ENCODE peak calls at places on chromosomes 4 and X, in seven cellular contexts. One of them, this sample, is unnamed.

GRCh38 chrX:115268421-115268820 is 21.1 kb upstream of the LUZP4 start:
- DNase-seq in AML-193: no peak
- DNase-seq in amygdala: no peak
- DNase-seq in brain microvascular endothelial cell: no peak
- DNase-seq in retina: no peak
- DNase-seq in T1000: no peak
- DNase-seq in stimulated activated CD4-positive, alpha-beta T cell treated with anti-CD3 and anti-CD28 coated beads, Interleukin-12 subunit alpha, Interleukin-12 subunit beta, amount 100 ng/mL, for 48 hours: no peak
- DNase-seq in this sample: no peak

GRCh38 chr4:19655666-19656065 is 596.0 kb upstream of the SLIT2 start:
- DNase-seq in T1000: no peak
- DNase-seq in amygdala: no peak
- DNase-seq in brain microvascular endothelial cell: no peak
- DNase-seq in AML-193: no peak
- DNase-seq in stimulated activated CD4-positive, alpha-beta T cell treated with anti-CD3 and anti-CD28 coated beads, Interleukin-12 subunit alpha, Interleukin-12 subunit beta, amount 100 ng/mL, for 48 hours: no peak
- DNase-seq in retina: no peak
- DNase-seq in this sample: no peak

GRCh38 chr4:159823743-159824142 is 720.9 kb downstream of the RAPGEF2 start:
- DNase-seq in AML-193: no peak
- DNase-seq in T1000: no peak
- DNase-seq in amygdala: no peak
- DNase-seq in retina: no peak
- DNase-seq in stimulated activated CD4-positive, alpha-beta T cell treated with anti-CD3 and anti-CD28 coated beads, Interleukin-12 subunit alpha, Interleukin-12 subunit beta, amount 100 ng/mL, for 48 hours: no peak
- DNase-seq in brain microvascular endothelial cell: peak
- DNase-seq in this sample: no peak

GRCh38 chr4:59597536-59598232 is 1602.4 kb upstream of the ADGRL3 start:
- DNase-seq in amygdala: peak
- DNase-seq in brain microvascular endothelial cell: no peak
- DNase-seq in retina: no peak
- DNase-seq in stimulated activated CD4-positive, alpha-beta T cell treated with anti-CD3 and anti-CD28 coated beads, Interleukin-12 subunit alpha, Interleukin-12 subunit beta, amount 100 ng/mL, for 48 hours: no peak
- DNase-seq in AML-193: no peak
- DNase-seq in T1000: no peak
- DNase-seq in this sample: no peak

GRCh38 chr4:182778222-182778982 is 138.8 kb downstream of the DCTD start:
- DNase-seq in brain microvascular endothelial cell: no peak
- DNase-seq in AML-193: no peak
- DNase-seq in retina: no peak
- DNase-seq in T1000: no peak
- DNase-seq in amygdala: no peak
- DNase-seq in stimulated activated CD4-positive, alpha-beta T cell treated with anti-CD3 and anti-CD28 coated beads, Interleukin-12 subunit alpha, Interleukin-12 subunit beta, amount 100 ng/mL, for 48 hours: no peak
- DNase-seq in this sample: no peak

GRCh38 chr4:68873218-68873502 is 57.4 kb downstream of the UGT2B10 start:
- DNase-seq in AML-193: no peak
- DNase-seq in stimulated activated CD4-positive, alpha-beta T cell treated with anti-CD3 and anti-CD28 coated beads, Interleukin-12 subunit alpha, Interleukin-12 subunit beta, amount 100 ng/mL, for 48 hours: no peak
- DNase-seq in T1000: no peak
- DNase-seq in brain microvascular endothelial cell: no peak
- DNase-seq in amygdala: no peak
- DNase-seq in retina: no peak
- DNase-seq in this sample: no peak

GRCh38 chr4:98092833-98093439 is 50.3 kb downstream of the STPG2 start:
- DNase-seq in T1000: no peak
- DNase-seq in brain microvascular endothelial cell: peak
- DNase-seq in amygdala: no peak
- DNase-seq in retina: no peak
- DNase-seq in AML-193: peak
- DNase-seq in stimulated activated CD4-positive, alpha-beta T cell treated with anti-CD3 and anti-CD28 coated beads, Interleukin-12 subunit alpha, Interleukin-12 subunit beta, amount 100 ng/mL, for 48 hours: no peak
- DNase-seq in this sample: no peak

GRCh38 chr4:38124961-38125360 is 164.8 kb downstream of the PTTG2 start:
- DNase-seq in AML-193: no peak
- DNase-seq in stimulated activated CD4-positive, alpha-beta T cell treated with anti-CD3 and anti-CD28 coated beads, Interleukin-12 subunit alpha, Interleukin-12 subunit beta, amount 100 ng/mL, for 48 hours: no peak
- DNase-seq in amygdala: no peak
- DNase-seq in retina: no peak
- DNase-seq in brain microvascular endothelial cell: no peak
- DNase-seq in T1000: no peak
- DNase-seq in this sample: no peak

GRCh38 chr4:15149842-15150592 is 147.7 kb downstream of the CPEB2 start:
- DNase-seq in AML-193: no peak
- DNase-seq in stimulated activated CD4-positive, alpha-beta T cell treated with anti-CD3 and anti-CD28 coated beads, Interleukin-12 subunit alpha, Interleukin-12 subunit beta, amount 100 ng/mL, for 48 hours: no peak
- DNase-seq in brain microvascular endothelial cell: peak
- DNase-seq in T1000: peak
- DNase-seq in amygdala: peak
- DNase-seq in retina: peak
- DNase-seq in this sample: peak

GRCh38 chr4:68569466-68570121 is 6.5 kb downstream of the UGT2B17 start:
- DNase-seq in brain microvascular endothelial cell: no peak
- DNase-seq in stimulated activated CD4-positive, alpha-beta T cell treated with anti-CD3 and anti-CD28 coated beads, Interleukin-12 subunit alpha, Interleukin-12 subunit beta, amount 100 ng/mL, for 48 hours: no peak
- DNase-seq in AML-193: no peak
- DNase-seq in amygdala: no peak
- DNase-seq in T1000: no peak
- DNase-seq in retina: no peak
- DNase-seq in this sample: no peak

GRCh38 chrX:115232933-115233496 is 881 bp downstream of the LRCH2 start:
- DNase-seq in AML-193: no peak
- DNase-seq in retina: no peak
- DNase-seq in amygdala: no peak
- DNase-seq in brain microvascular endothelial cell: no peak
- DNase-seq in stimulated activated CD4-positive, alpha-beta T cell treated with anti-CD3 and anti-CD28 coated beads, Interleukin-12 subunit alpha, Interleukin-12 subunit beta, amount 100 ng/mL, for 48 hours: no peak
- DNase-seq in T1000: no peak
- DNase-seq in this sample: no peak

GRCh38 chr4:152486414-152487389 is 49.2 kb downstream of the FBXW7 start:
- DNase-seq in amygdala: no peak
- DNase-seq in retina: peak
- DNase-seq in AML-193: no peak
- DNase-seq in stimulated activated CD4-positive, alpha-beta T cell treated with anti-CD3 and anti-CD28 coated beads, Interleukin-12 subunit alpha, Interleukin-12 subunit beta, amount 100 ng/mL, for 48 hours: no peak
- DNase-seq in T1000: no peak
- DNase-seq in brain microvascular endothelial cell: no peak
- DNase-seq in this sample: no peak

GRCh38 chr4:1882850-1883271 is 11.7 kb downstream of the NSD2 start:
- DNase-seq in amygdala: no peak
- DNase-seq in brain microvascular endothelial cell: no peak
- DNase-seq in retina: no peak
- DNase-seq in stimulated activated CD4-positive, alpha-beta T cell treated with anti-CD3 and anti-CD28 coated beads, Interleukin-12 subunit alpha, Interleukin-12 subunit beta, amount 100 ng/mL, for 48 hours: no peak
- DNase-seq in T1000: no peak
- DNase-seq in AML-193: no peak
- DNase-seq in this sample: no peak

GRCh38 chrX:135185795-135186443 is 14.7 kb upstream of the CT55 start:
- DNase-seq in retina: peak
- DNase-seq in stimulated activated CD4-positive, alpha-beta T cell treated with anti-CD3 and anti-CD28 coated beads, Interleukin-12 subunit alpha, Interleukin-12 subunit beta, amount 100 ng/mL, for 48 hours: no peak
- DNase-seq in brain microvascular endothelial cell: peak
- DNase-seq in amygdala: no peak
- DNase-seq in T1000: no peak
- DNase-seq in AML-193: peak
- DNase-seq in this sample: peak

GRCh38 chr4:128573781-128574508 is 235.6 kb upstream of the JADE1 start:
- DNase-seq in retina: no peak
- DNase-seq in stimulated activated CD4-positive, alpha-beta T cell treated with anti-CD3 and anti-CD28 coated beads, Interleukin-12 subunit alpha, Interleukin-12 subunit beta, amount 100 ng/mL, for 48 hours: no peak
- DNase-seq in AML-193: no peak
- DNase-seq in amygdala: no peak
- DNase-seq in T1000: peak
- DNase-seq in brain microvascular endothelial cell: peak
- DNase-seq in this sample: no peak

GRCh38 chr4:165464813-165465381 is 86.1 kb downstream of the CPE start:
- DNase-seq in brain microvascular endothelial cell: peak
- DNase-seq in AML-193: peak
- DNase-seq in T1000: no peak
- DNase-seq in retina: peak
- DNase-seq in stimulated activated CD4-positive, alpha-beta T cell treated with anti-CD3 and anti-CD28 coated beads, Interleukin-12 subunit alpha, Interleukin-12 subunit beta, amount 100 ng/mL, for 48 hours: no peak
- DNase-seq in amygdala: no peak
- DNase-seq in this sample: no peak

GRCh38 chr4:52931238-52931637 is 69.1 kb downstream of the RASL11B start:
- DNase-seq in stimulated activated CD4-positive, alpha-beta T cell treated with anti-CD3 and anti-CD28 coated beads, Interleukin-12 subunit alpha, Interleukin-12 subunit beta, amount 100 ng/mL, for 48 hours: no peak
- DNase-seq in brain microvascular endothelial cell: no peak
- DNase-seq in amygdala: no peak
- DNase-seq in T1000: no peak
- DNase-seq in AML-193: no peak
- DNase-seq in retina: no peak
- DNase-seq in this sample: no peak

GRCh38 chr4:165953181-165953580 is 80.1 kb downstream of the TLL1 start:
- DNase-seq in T1000: no peak
- DNase-seq in retina: no peak
- DNase-seq in brain microvascular endothelial cell: no peak
- DNase-seq in AML-193: no peak
- DNase-seq in amygdala: no peak
- DNase-seq in stimulated activated CD4-positive, alpha-beta T cell treated with anti-CD3 and anti-CD28 coated beads, Interleukin-12 subunit alpha, Interleukin-12 subunit beta, amount 100 ng/mL, for 48 hours: no peak
- DNase-seq in this sample: no peak

GRCh38 chrX:72146527-72146926 is 14.8 kb upstream of the RTL5 start:
- DNase-seq in brain microvascular endothelial cell: no peak
- DNase-seq in stimulated activated CD4-positive, alpha-beta T cell treated with anti-CD3 and anti-CD28 coated beads, Interleukin-12 subunit alpha, Interleukin-12 subunit beta, amount 100 ng/mL, for 48 hours: no peak
- DNase-seq in AML-193: no peak
- DNase-seq in amygdala: no peak
- DNase-seq in T1000: no peak
- DNase-seq in retina: no peak
- DNase-seq in this sample: no peak

GRCh38 chrX:49072712-49073095 is 1.1 kb downstream of the PRAF2 start:
- DNase-seq in T1000: no peak
- DNase-seq in AML-193: no peak
- DNase-seq in amygdala: no peak
- DNase-seq in retina: no peak
- DNase-seq in stimulated activated CD4-positive, alpha-beta T cell treated with anti-CD3 and anti-CD28 coated beads, Interleukin-12 subunit alpha, Interleukin-12 subunit beta, amount 100 ng/mL, for 48 hours: no peak
- DNase-seq in brain microvascular endothelial cell: no peak
- DNase-seq in this sample: no peak

GRCh38 chrX:110208092-110208491 is 109.8 kb downstream of the AMMECR1 start:
- DNase-seq in amygdala: no peak
- DNase-seq in retina: no peak
- DNase-seq in AML-193: no peak
- DNase-seq in brain microvascular endothelial cell: no peak
- DNase-seq in stimulated activated CD4-positive, alpha-beta T cell treated with anti-CD3 and anti-CD28 coated beads, Interleukin-12 subunit alpha, Interleukin-12 subunit beta, amount 100 ng/mL, for 48 hours: no peak
- DNase-seq in T1000: no peak
- DNase-seq in this sample: no peak

GRCh38 chr4:4308800-4309441 is 18.9 kb downstream of the ZBTB49 start:
- DNase-seq in retina: no peak
- DNase-seq in brain microvascular endothelial cell: peak
- DNase-seq in stimulated activated CD4-positive, alpha-beta T cell treated with anti-CD3 and anti-CD28 coated beads, Interleukin-12 subunit alpha, Interleukin-12 subunit beta, amount 100 ng/mL, for 48 hours: no peak
- DNase-seq in T1000: no peak
- DNase-seq in AML-193: no peak
- DNase-seq in amygdala: no peak
- DNase-seq in this sample: no peak

GRCh38 chr4:167049257-167049656 is 185.0 kb downstream of the SPOCK3 start:
- DNase-seq in T1000: no peak
- DNase-seq in retina: no peak
- DNase-seq in brain microvascular endothelial cell: no peak
- DNase-seq in AML-193: no peak
- DNase-seq in stimulated activated CD4-positive, alpha-beta T cell treated with anti-CD3 and anti-CD28 coated beads, Interleukin-12 subunit alpha, Interleukin-12 subunit beta, amount 100 ng/mL, for 48 hours: no peak
- DNase-seq in amygdala: no peak
- DNase-seq in this sample: no peak

GRCh38 chrX:10509397-10509796 is 111.0 kb downstream of the MID1 start:
- DNase-seq in T1000: no peak
- DNase-seq in brain microvascular endothelial cell: no peak
- DNase-seq in AML-193: no peak
- DNase-seq in amygdala: no peak
- DNase-seq in stimulated activated CD4-positive, alpha-beta T cell treated with anti-CD3 and anti-CD28 coated beads, Interleukin-12 subunit alpha, Interleukin-12 subunit beta, amount 100 ng/mL, for 48 hours: no peak
- DNase-seq in retina: no peak
- DNase-seq in this sample: no peak

GRCh38 chr4:81457921-81458520 is 13.7 kb downstream of the RASGEF1B start:
- DNase-seq in brain microvascular endothelial cell: no peak
- DNase-seq in AML-193: no peak
- DNase-seq in T1000: no peak
- DNase-seq in retina: no peak
- DNase-seq in stimulated activated CD4-positive, alpha-beta T cell treated with anti-CD3 and anti-CD28 coated beads, Interleukin-12 subunit alpha, Interleukin-12 subunit beta, amount 100 ng/mL, for 48 hours: no peak
- DNase-seq in amygdala: no peak
- DNase-seq in this sample: no peak

GRCh38 chrX:80876877-80877276 is 67.2 kb upstream of the BRWD3 start:
- DNase-seq in AML-193: peak
- DNase-seq in stimulated activated CD4-positive, alpha-beta T cell treated with anti-CD3 and anti-CD28 coated beads, Interleukin-12 subunit alpha, Interleukin-12 subunit beta, amount 100 ng/mL, for 48 hours: no peak
- DNase-seq in amygdala: no peak
- DNase-seq in T1000: no peak
- DNase-seq in brain microvascular endothelial cell: no peak
- DNase-seq in retina: no peak
- DNase-seq in this sample: no peak

GRCh38 chr4:12555011-12555410 is 929.1 kb downstream of the RAB28 start:
- DNase-seq in stimulated activated CD4-positive, alpha-beta T cell treated with anti-CD3 and anti-CD28 coated beads, Interleukin-12 subunit alpha, Interleukin-12 subunit beta, amount 100 ng/mL, for 48 hours: no peak
- DNase-seq in brain microvascular endothelial cell: peak
- DNase-seq in T1000: peak
- DNase-seq in retina: no peak
- DNase-seq in amygdala: no peak
- DNase-seq in AML-193: no peak
- DNase-seq in this sample: no peak

This sample was measured in H9.